ENCODE peak calls at places on chromosomes 4 and X, in five cellular contexts. I, E, C, V and S are unnamed samples.

GRCh38 chrX:152072236-152072635 is 66.1 kb downstream of the MAGEA10 start:
- DNase-seq in E (no peak), C (peak; percentile 16), I (peak; percentile 51), V (peak; percentile 83), S (no peak)

GRCh38 chrX:153582896-153583295 is 16.0 kb downstream of the CCNQ start:
- DNase-seq in V (no peak), C (peak; percentile 62), E (peak; percentile 21), I (no peak), S (no peak)

GRCh38 chrX:40101430-40101802 is 3.7 kb upstream of the BCOR start:
- DNase-seq in V (no peak), I (no peak), C (no peak), E (no peak), S (peak; percentile 53)

GRCh38 chr4:165368114-165368513 is 10.7 kb upstream of the CPE start:
- DNase-seq in C (no peak), I (no peak), E (no peak), V (no peak), S (no peak)

GRCh38 chr4:119536572-119537528 is 91.8 kb downstream of the PDE5A start:
- DNase-seq in I (peak; percentile 5), C (no peak), E (no peak), V (peak; percentile 64), S (no peak)

GRCh38 chr4:89288430-89288829 is 19.2 kb downstream of the GPRIN3 start:
- DNase-seq in C (no peak), V (no peak), I (no peak), E (no peak), S (no peak)

GRCh38 chr4:162497564-162498167 is 333.9 kb upstream of the FSTL5 start:
- DNase-seq in I (peak; percentile 42), V (peak; percentile 72), C (peak; percentile 5), E (no peak), S (no peak)

GRCh38 chrX:1534321-1535168 is 2.4 kb downstream of the P2RY8 start:
- DNase-seq in E (no peak), V (no peak), I (no peak), C (no peak), S (peak; percentile 82)

GRCh38 chr4:138910201-138910913 is 105.2 kb upstream of the NOCT start:
- DNase-seq in C (no peak), I (peak; percentile 61), E (no peak), V (peak; percentile 40), S (no peak)

GRCh38 chrX:12701625-12702024 is 89.6 kb upstream of the PRPS2 start:
- DNase-seq in E (peak; percentile 51), V (peak; percentile 60), I (peak; percentile 84), C (peak; percentile 78), S (peak; percentile 53)

GRCh38 chr4:183097251-183098079 is 1.6 kb upstream of the WWC2 start:
- DNase-seq in V (peak; percentile 53), E (no peak), I (no peak), C (no peak), S (peak; percentile 65)

GRCh38 chr4:95087657-95088455 is 330.1 kb downstream of the BMPR1B start:
- DNase-seq in E (no peak), I (no peak), C (peak; percentile 9), V (peak; percentile 32), S (no peak)

GRCh38 chr4:54233697-54234496 is 4.8 kb downstream of the PDGFRA start:
- DNase-seq in C (peak; percentile 77), I (peak; percentile 92), V (peak; percentile 91), E (peak; percentile 73), S (peak; percentile 73)

GRCh38 chr4:115424852-115425251 is 311.4 kb upstream of the NDST4 start:
- DNase-seq in V (no peak), E (no peak), C (no peak), I (no peak), S (no peak)

GRCh38 chrX:17738002-17738713 is 865 bp downstream of the SCML1 start:
- DNase-seq in I (peak; percentile 45), V (peak; percentile 49), C (no peak), E (no peak), S (peak; percentile 41)

GRCh38 chrX:129706395-129707072 is 32.2 kb upstream of the XPNPEP2 start:
- DNase-seq in E (no peak), I (peak; percentile 30), C (no peak), V (no peak), S (no peak)

GRCh38 chr4:21656832-21657231 is 291.7 kb downstream of the KCNIP4 start:
- DNase-seq in V (peak; percentile 69), C (no peak), E (no peak), I (peak; percentile 40), S (no peak)

GRCh38 chr4:141131738-141132688 is 1.3 kb downstream of the RNF150 start:
- DNase-seq in E (no peak), V (peak; percentile 61), C (no peak), I (no peak), S (peak; percentile 38)

GRCh38 chr4:4488405-4489404 is 53.1 kb downstream of the STX18 start:
- DNase-seq in E (peak; percentile 69), V (peak; percentile 84), I (peak; percentile 76), C (peak; percentile 82), S (peak; percentile 60)

GRCh38 chrX:15738686-15739016 is 581 bp downstream of the CA5B start:
- DNase-seq in V (no peak), E (no peak), I (no peak), C (no peak), S (no peak)

GRCh38 chr4:135240796-135241195 is 1039.2 kb upstream of the PABPC4L start:
- DNase-seq in C (no peak), E (no peak), V (no peak), I (no peak), S (no peak)

GRCh38 chr4:117983541-117984451 is 50.5 kb upstream of the NDST3 start:
- DNase-seq in I (no peak), C (no peak), E (no peak), V (no peak), S (no peak)

GRCh38 chr4:30068234-30068633 is 651.9 kb upstream of the PCDH7 start:
- DNase-seq in I (no peak), V (peak; percentile 0), C (no peak), E (no peak), S (no peak)

GRCh38 chr4:110516106-110516922 is 40.4 kb downstream of the ENPEP start:
- DNase-seq in V (peak; percentile 63), C (peak; percentile 67), E (peak; percentile 85), I (peak; percentile 78), S (peak; percentile 87)

GRCh38 chr4:110510955-110511544 is 35.1 kb downstream of the ENPEP start:
- DNase-seq in V (peak; percentile 65), I (peak; percentile 70), C (peak; percentile 59), E (no peak), S (no peak)

GRCh38 chr4:110512901-110513300 is 36.9 kb downstream of the ENPEP start:
- DNase-seq in V (no peak), E (no peak), C (no peak), I (no peak), S (no peak)

GRCh38 chr4:110515676-110516075 is 39.7 kb downstream of the ENPEP start:
- DNase-seq in C (peak; percentile 2), V (no peak), E (no peak), I (no peak), S (no peak)

DNA sequence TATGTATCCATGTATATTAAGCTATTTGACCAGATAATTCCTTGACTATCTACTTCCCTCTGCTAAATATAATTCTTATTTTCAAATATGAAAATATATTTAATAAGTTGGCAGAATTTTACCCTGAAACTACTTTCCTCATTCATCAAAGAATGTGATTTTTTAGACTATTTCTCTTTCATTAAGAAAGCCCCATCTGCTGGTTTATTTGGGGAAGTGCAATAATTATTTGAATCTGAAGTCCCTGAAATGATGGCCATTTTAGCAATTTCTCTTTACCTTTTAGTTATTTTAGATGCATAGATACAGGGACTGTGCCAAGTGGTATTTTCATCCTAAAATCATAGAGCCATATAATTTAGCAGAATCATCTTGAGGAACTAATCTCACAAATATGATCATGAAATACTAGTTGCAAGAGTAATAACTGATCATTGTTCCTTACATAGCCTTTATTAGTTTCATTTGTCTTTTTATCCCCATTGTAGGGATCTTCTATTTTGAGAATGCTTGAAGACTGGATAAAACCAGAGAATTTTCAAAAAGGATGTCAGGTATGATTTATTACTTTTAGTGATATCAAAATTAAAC is 39.0 kb downstream of the ENPEP start:
- DNase-seq in C (peak; percentile 21), I (peak; percentile 61), E (no peak), V (peak; percentile 61), S (no peak)
- H3K9ac ChIP-seq in C (no peak overlapping the region), I (no peak overlapping the region), E (no peak overlapping the region), V (no peak overlapping the region), S (no peak overlapping the region)

GRCh38 chr4:7287274-7287917 is 95.1 kb downstream of the SORCS2 start:
- DNase-seq in E (no peak), C (no peak), V (no peak), I (no peak), S (no peak)
- H3K9ac ChIP-seq in E (no peak overlapping the region), C (no peak overlapping the region), V (no peak overlapping the region), I (no peak overlapping the region), S (no peak overlapping the region)

GRCh38 chr4:17781072-17781830 is at the start of gene FAM184B:
- DNase-seq in E (no peak), V (peak; percentile 42), C (no peak), I (peak; percentile 17), S (peak; percentile 52)
- H3K9ac ChIP-seq in E (no peak within 1 kb of the TSS), V (peak within 1 kb of the TSS; percentile 22), C (no peak within 1 kb of the TSS), I (peak within 1 kb of the TSS; percentile 32), S (no peak within 1 kb of the TSS)

DNA sequence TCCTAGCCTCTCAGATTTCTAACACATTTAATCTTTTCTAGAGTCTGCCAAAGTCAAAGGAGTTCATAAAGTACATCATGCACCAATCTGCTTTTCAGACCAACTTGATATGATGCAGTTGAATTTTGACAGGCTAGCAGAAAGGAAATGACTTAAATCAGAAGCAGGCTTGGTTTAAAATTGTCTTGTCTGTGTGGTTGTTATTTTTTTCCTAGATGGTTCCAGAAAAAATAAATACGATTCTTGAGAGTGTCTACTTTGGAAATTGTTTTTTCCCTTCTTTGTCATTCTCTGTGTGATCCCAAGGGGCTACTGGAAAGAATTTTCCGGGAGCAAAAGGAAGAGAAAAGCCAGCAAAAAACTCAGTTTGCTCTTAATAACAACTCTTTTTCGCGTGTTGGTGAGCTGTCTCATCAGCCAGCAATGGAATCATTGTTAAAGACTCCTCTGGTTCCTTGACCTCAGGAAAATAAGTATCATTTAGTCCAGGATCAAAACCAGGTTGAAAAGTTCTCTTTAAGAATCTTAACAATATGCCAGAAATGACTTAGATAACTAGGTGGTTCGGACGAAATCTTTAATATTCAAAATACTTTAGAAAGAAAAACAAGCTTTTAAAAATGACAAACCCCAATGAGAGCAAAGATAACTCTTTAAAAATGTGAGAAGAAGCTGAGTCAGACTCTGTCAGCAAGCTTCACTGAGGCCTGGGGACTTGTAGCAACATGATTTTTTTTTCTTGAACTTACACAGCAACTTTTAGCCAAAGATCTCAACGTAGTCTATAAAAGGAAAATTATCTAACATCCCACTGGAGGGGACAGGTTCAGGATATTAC is 49.7 kb upstream of the GAB1 start:
- DNase-seq in E (no peak), C (peak; percentile 8), V (peak; percentile 83), I (peak; percentile 17), S (no peak)
- H3K9ac ChIP-seq in E (no peak overlapping the region), C (no peak overlapping the region), V (peak overlapping the region; percentile 72), I (no peak overlapping the region), S (no peak overlapping the region)

GRCh38 chr4:176794651-176795050 is 1.9 kb upstream of the VEGFC start:
- DNase-seq in V (no peak), E (no peak), C (no peak), I (peak; percentile 88), S (no peak)

GRCh38 chr4:176791591-176792347 is 953 bp downstream of the VEGFC start:
- DNase-seq in C (no peak), I (peak; percentile 38), V (peak; percentile 78), E (no peak), S (peak; percentile 38)

GRCh38 chr4:176794151-176794550 is 1.4 kb upstream of the VEGFC start:
- DNase-seq in V (peak; percentile 93), I (peak; percentile 91), C (no peak), E (no peak), S (no peak)

GRCh38 chr4:176792348-176793059 is at the start of gene VEGFC:
- DNase-seq in I (peak; percentile 66), C (peak; percentile 3), E (no peak), V (peak; percentile 94), S (peak; percentile 66)

GRCh38 chr4:176793060-176793605 is 411 bp upstream of the VEGFC start:
- DNase-seq in V (no peak), I (no peak), C (no peak), E (no peak), S (no peak)
- H3K9ac ChIP-seq in V (peak overlapping the region; percentile 69), I (peak overlapping the region; percentile 100), C (no peak overlapping the region), E (no peak overlapping the region), S (no peak overlapping the region)